ENCODE peak calls at places on chromosome 2, in ten cellular contexts. Z, K, O, Y, V, J, A, U, B and N are unnamed samples.

GRCh38 chr2:12074126-12074883 is 327.9 kb downstream of the LPIN1 start:
- DNase-seq in Z (no peak), K (no peak), O (no peak), Y (no peak), V (no peak), J (no peak), A (no peak), U (no peak), B (no peak), N (no peak)

GRCh38 chr2:17328161-17328560 is 190.1 kb downstream of the RAD51AP2 start:
- DNase-seq in Z (no peak), K (no peak), O (no peak), Y (no peak), V (no peak), J (no peak), A (no peak), U (no peak), B (no peak), N (no peak)

GRCh38 chr2:120060088-120060623 is 47.3 kb downstream of the EPB41L5 start:
- DNase-seq in Z (no peak), K (no peak), O (no peak), Y (no peak), V (peak), J (no peak), A (no peak), U (no peak), B (no peak), N (no peak)

GRCh38 chr2:44707945-44708645 is 233.4 kb upstream of the SIX3 start:
- DNase-seq in Z (no peak), K (peak), O (no peak), Y (no peak), V (no peak), J (no peak), A (no peak), U (no peak), B (peak), N (no peak)

GRCh38 chr2:24048662-24049484 is 668 bp upstream of the FKBP1B start:
- DNase-seq in Z (no peak), K (peak), O (no peak), Y (no peak), V (peak), J (no peak), A (no peak), U (no peak), B (peak), N (no peak)

GRCh38 chr2:19857806-19858205 is 44.0 kb downstream of the TTC32 start:
- DNase-seq in Z (no peak), K (no peak), O (no peak), Y (no peak), V (no peak), J (no peak), A (peak), U (no peak), B (no peak), N (no peak)

GRCh38 chr2:203600286-203600685 is 65.2 kb upstream of the RAPH1 start:
- DNase-seq in Z (no peak), K (no peak), O (no peak), Y (no peak), V (no peak), J (no peak), A (no peak), U (no peak), B (no peak), N (no peak)

GRCh38 chr2:70541481-70542020 is 12.1 kb downstream of the TGFA start:
- DNase-seq in Z (no peak), K (no peak), O (no peak), Y (no peak), V (peak), J (no peak), A (no peak), U (no peak), B (no peak), N (no peak)

GRCh38 chr2:170505631-170506270 is 209.4 kb upstream of the SP5 start:
- DNase-seq in Z (peak), K (no peak), O (no peak), Y (peak), V (no peak), J (no peak), A (no peak), U (no peak), B (peak), N (no peak)

GRCh38 chr2:179596018-179596417 is 265.4 kb downstream of the ZNF385B start:
- DNase-seq in Z (peak), K (no peak), O (no peak), Y (peak), V (peak), J (peak), A (no peak), U (no peak), B (no peak), N (no peak)

GRCh38 chr2:4628931-4629565 is 925.7 kb downstream of the DCDC2C start:
- DNase-seq in Z (no peak), K (peak), O (no peak), Y (no peak), V (no peak), J (no peak), A (no peak), U (no peak), B (peak), N (no peak)

GRCh38 chr2:186771850-186772463 is 77.0 kb downstream of the ZSWIM2 start:
- DNase-seq in Z (no peak), K (no peak), O (no peak), Y (no peak), V (no peak), J (no peak), A (no peak), U (no peak), B (no peak), N (no peak)

GRCh38 chr2:232951891-232952290 is 61.2 kb downstream of the NGEF start:
- DNase-seq in Z (peak), K (no peak), O (no peak), Y (peak), V (peak), J (no peak), A (no peak), U (no peak), B (no peak), N (no peak)

GRCh38 chr2:72722492-72723090 is 103.2 kb downstream of the EXOC6B start:
- DNase-seq in Z (peak), K (no peak), O (no peak), Y (peak), V (peak), J (peak), A (no peak), U (no peak), B (no peak), N (no peak)

GRCh38 chr2:168336786-168337388 is 89.5 kb upstream of the STK39 start:
- DNase-seq in Z (no peak), K (no peak), O (peak), Y (no peak), V (peak), J (no peak), A (no peak), U (no peak), B (peak), N (no peak)

GRCh38 chr2:187544371-187545080 is 9.7 kb downstream of the TFPI start:
- DNase-seq in Z (no peak), K (no peak), O (no peak), Y (no peak), V (no peak), J (no peak), A (no peak), U (no peak), B (no peak), N (no peak)

GRCh38 chr2:57450170-57450569 is 596.4 kb upstream of the VRK2 start:
- DNase-seq in Z (no peak), K (no peak), O (no peak), Y (no peak), V (no peak), J (no peak), A (no peak), U (no peak), B (no peak), N (no peak)

GRCh38 chr2:44335806-44336538 is 25.3 kb downstream of the PREPL start:
- DNase-seq in Z (no peak), K (no peak), O (no peak), Y (no peak), V (peak), J (no peak), A (no peak), U (no peak), B (no peak), N (no peak)

GRCh38 chr2:192128655-192129054 is 66.1 kb downstream of the TMEFF2 start:
- DNase-seq in Z (no peak), K (no peak), O (no peak), Y (peak), V (no peak), J (no peak), A (no peak), U (no peak), B (no peak), N (no peak)

GRCh38 chr2:72104821-72105588 is 42.7 kb downstream of the CYP26B1 start:
- DNase-seq in Z (no peak), K (no peak), O (no peak), Y (no peak), V (no peak), J (no peak), A (peak), U (no peak), B (no peak), N (peak)

GRCh38 chr2:241777686-241778627 is 1.3 kb downstream of the GAL3ST2 start:
- DNase-seq in Z (no peak), K (no peak), O (no peak), Y (no peak), V (no peak), J (no peak), A (peak), U (peak), B (no peak), N (peak)

GRCh38 chr2:177893880-177894279 is 178.7 kb downstream of the PDE11A start:
- DNase-seq in Z (no peak), K (no peak), O (no peak), Y (no peak), V (no peak), J (no peak), A (no peak), U (no peak), B (no peak), N (no peak)

GRCh38 chr2:176066645-176067586 is 16.8 kb downstream of the EVX2 start:
- DNase-seq in Z (no peak), K (no peak), O (no peak), Y (no peak), V (no peak), J (no peak), A (no peak), U (no peak), B (no peak), N (no peak)

GRCh38 chr2:120575966-120576365 is 159.7 kb upstream of the GLI2 start:
- DNase-seq in Z (no peak), K (no peak), O (no peak), Y (no peak), V (no peak), J (no peak), A (no peak), U (no peak), B (no peak), N (no peak)

GRCh38 chr2:33380001-33380609 is 96.3 kb upstream of the RASGRP3 start:
- DNase-seq in Z (no peak), K (no peak), O (no peak), Y (no peak), V (peak), J (no peak), A (no peak), U (no peak), B (no peak), N (no peak)

GRCh38 chr2:42118759-42119569 is 50.2 kb upstream of the EML4 start:
- DNase-seq in Z (no peak), K (no peak), O (no peak), Y (no peak), V (peak), J (no peak), A (no peak), U (no peak), B (no peak), N (peak)

GRCh38 chr2:119179951-119180350 is 21.4 kb upstream of the C1QL2 start:
- DNase-seq in Z (no peak), K (no peak), O (no peak), Y (no peak), V (no peak), J (no peak), A (no peak), U (no peak), B (no peak), N (no peak)

GRCh38 chr2:230128943-230129342 is 60.2 kb upstream of the SLC16A14 start:
- DNase-seq in Z (peak), K (no peak), O (no peak), Y (peak), V (peak), J (no peak), A (no peak), U (no peak), B (no peak), N (no peak)

GRCh38 chr2:107322406-107322805 is 436.4 kb upstream of the ST6GAL2 start:
- DNase-seq in Z (no peak), K (no peak), O (no peak), Y (no peak), V (no peak), J (no peak), A (no peak), U (no peak), B (no peak), N (no peak)